ENCODE peak calls at places on chromosomes 7 and 10, in five cellular contexts. N is IMR-90, W is mesenchymal stem cell, B is H9, L is H1. H is an unnamed sample.

GRCh38 chr7:49790209-49790608 is 16.8 kb downstream of the VWC2 start:
- DNase-seq in N (no peak), W (no peak), B (no peak), L (no peak), H (no peak)

GRCh38 chr7:20506175-20506574 is 109.3 kb upstream of the ABCB5 start:
- DNase-seq in N (no peak), W (no peak), B (no peak), L (no peak), H (no peak)

GRCh38 chr10:123995461-123996131 is 97.8 kb downstream of the CHST15 start:
- DNase-seq in N (peak; percentile 66), W (peak; percentile 90), B (peak; percentile 91), L (peak; percentile 72), H (peak; percentile 35)

GRCh38 chr7:33886100-33886623 is 19.2 kb upstream of the BMPER start:
- DNase-seq in N (peak; percentile 35), W (peak; percentile 45), B (peak; percentile 87), L (no peak), H (no peak)

GRCh38 chr10:51860257-51860656 is 160.9 kb upstream of the CSTF2T start:
- DNase-seq in N (peak; percentile 39), W (peak; percentile 41), B (no peak), L (no peak), H (no peak)

GRCh38 chr7:157495177-157495553 is 158.4 kb downstream of the DNAJB6 start:
- DNase-seq in N (no peak), W (no peak), B (no peak), L (no peak), H (no peak)

GRCh38 chr7:40572810-40573470 is 438.1 kb downstream of the SUGCT start:
- DNase-seq in N (peak; percentile 93), W (peak; percentile 84), B (no peak), L (no peak), H (no peak)

GRCh38 chr7:28855538-28856217 is 102.5 kb downstream of the TRIL start:
- DNase-seq in N (peak; percentile 97), W (peak; percentile 87), B (no peak), L (no peak), H (no peak)

GRCh38 chr10:103547391-103547946 is 54.0 kb downstream of the NEURL1 start:
- DNase-seq in N (no peak), W (no peak), B (peak; percentile 24), L (no peak), H (no peak)

GRCh38 chr10:77188000-77188395 is 449.6 kb downstream of the KCNMA1 start:
- DNase-seq in N (no peak), W (no peak), B (no peak), L (no peak), H (no peak)

GRCh38 chr10:3482200-3482993 is 302.6 kb downstream of the KLF6 start:
- DNase-seq in N (peak; percentile 95), W (peak; percentile 97), B (no peak), L (no peak), H (peak; percentile 64)

GRCh38 chr7:115340828-115341227 is 418.9 kb downstream of the MDFIC start:
- DNase-seq in N (peak; percentile 94), W (peak; percentile 71), B (no peak), L (no peak), H (no peak)

GRCh38 chr10:128380946-128381345 is 254.7 kb upstream of the MKI67 start:
- DNase-seq in N (no peak), W (no peak), B (no peak), L (no peak), H (no peak)

GRCh38 chr10:91887075-91887899 is 22.0 kb downstream of the FGFBP3 start:
- DNase-seq in N (no peak), W (peak; percentile 69), B (peak; percentile 98), L (peak; percentile 89), H (peak; percentile 93)

GRCh38 chr10:131178956-131179355 is 132.6 kb downstream of the TCERG1L start:
- DNase-seq in N (no peak), W (no peak), B (no peak), L (no peak), H (no peak)

GRCh38 chr7:17546206-17546998 is 247.9 kb downstream of the AHR start:
- DNase-seq in N (peak; percentile 56), W (peak; percentile 92), B (no peak), L (no peak), H (no peak)

GRCh38 chr7:19377611-19378339 is 232.6 kb upstream of the FERD3L start:
- DNase-seq in N (peak; percentile 90), W (peak; percentile 72), B (no peak), L (no peak), H (no peak)

GRCh38 chr10:62819521-62819920 is 3.4 kb upstream of the EGR2 start:
- DNase-seq in N (no peak), W (no peak), B (no peak), L (no peak), H (no peak)

GRCh38 chr10:58823983-58824382 is 311.3 kb downstream of the BICC1 start:
- DNase-seq in N (no peak), W (no peak), B (no peak), L (no peak), H (no peak)

GRCh38 chr10:839550-840205 is 91.8 kb downstream of the LARP4B start:
- DNase-seq in N (no peak), W (no peak), B (no peak), L (no peak), H (no peak)

GRCh38 chr10:86247073-86247472 is 119.5 kb downstream of the GRID1 start:
- DNase-seq in N (no peak), W (no peak), B (no peak), L (no peak), H (no peak)

GRCh38 chr7:140215281-140215680 is 38.5 kb upstream of the KDM7A start:
- DNase-seq in N (no peak), W (no peak), B (no peak), L (no peak), H (no peak)

GRCh38 chr7:5408777-5409176 is 14.9 kb downstream of the TNRC18 start:
- DNase-seq in N (peak; percentile 77), W (peak; percentile 87), B (no peak), L (no peak), H (no peak)

GRCh38 chr10:69439813-69440506 is 11.3 kb upstream of the TSPAN15 start:
- DNase-seq in N (no peak), W (peak; percentile 87), B (peak; percentile 45), L (no peak), H (no peak)

GRCh38 chr10:17349009-17349349 is 105.4 kb downstream of the ST8SIA6 start:
- DNase-seq in N (no peak), W (no peak), B (no peak), L (no peak), H (no peak)

GRCh38 chr7:131633342-131633843 is 77.0 kb upstream of the PODXL start:
- DNase-seq in N (peak; percentile 74), W (peak; percentile 70), B (no peak), L (no peak), H (no peak)

GRCh38 chr7:137025469-137026175 is 157.2 kb downstream of the CHRM2 start:
- DNase-seq in N (peak; percentile 93), W (peak; percentile 74), B (no peak), L (no peak), H (no peak)

GRCh38 chr10:93462371-93462770 is 19.8 kb downstream of the MYOF start:
- DNase-seq in N (no peak), W (peak; percentile 33), B (no peak), L (no peak), H (no peak)

GRCh38 chr7:116769541-116769940 is 92.8 kb upstream of the CAPZA2 start:
- DNase-seq in N (no peak), W (no peak), B (no peak), L (no peak), H (no peak)

GRCh38 chr10:69879628-69880257 is 78.0 kb downstream of the COL13A1 start:
- DNase-seq in N (no peak), W (no peak), B (no peak), L (no peak), H (no peak)

GRCh38 chr7:55074008-55074499 is 55.2 kb downstream of the EGFR start:
- DNase-seq in N (peak; percentile 79), W (peak; percentile 78), B (peak; percentile 34), L (peak; percentile 43), H (no peak)
- H2AFZ ChIP-seq in N (peak overlapping the region; percentile 39), W (no peak overlapping the region), B (no peak overlapping the region), L (no peak overlapping the region), H (no peak overlapping the region)

DNA sequence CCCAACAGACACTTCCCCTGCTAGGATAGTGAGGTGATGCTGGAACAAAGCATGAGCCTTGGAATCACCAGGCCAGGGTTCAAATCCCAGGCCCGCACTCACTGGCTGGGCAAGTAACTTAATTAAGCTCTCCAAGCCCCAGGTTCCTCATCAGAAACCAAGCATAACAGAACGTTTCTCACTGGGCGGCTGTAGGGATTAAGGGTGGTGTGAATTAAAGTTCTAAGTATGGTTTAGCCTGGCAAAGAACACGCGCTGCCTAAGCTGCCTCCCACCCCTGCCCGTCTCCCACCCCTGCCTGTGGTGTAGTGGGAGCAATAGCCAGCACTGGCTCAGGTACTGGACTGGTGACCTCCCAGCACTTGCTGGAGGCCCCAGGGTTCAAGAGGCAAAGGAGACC is 5.6 kb downstream of the SLC4A2 start:
- DNase-seq in N (no peak), W (no peak), B (no peak), L (no peak), H (no peak)
- H4K8ac ChIP-seq in N (no peak overlapping the region), W (no peak overlapping the region), B (no peak overlapping the region), L (no peak overlapping the region), H (no peak overlapping the region)

GRCh38 chr7:52992479-52993195 is 42.8 kb upstream of the POM121L12 start:
- DNase-seq in N (no peak), W (peak; percentile 7), B (no peak), L (no peak), H (no peak)

GRCh38 chr7:52995676-52996075 is 39.8 kb upstream of the POM121L12 start:
- DNase-seq in N (no peak), W (no peak), B (no peak), L (no peak), H (no peak)
- H3K9me3 ChIP-seq in N (no peaks in the 10 kb centered on the region), W (peaks cover 14% of the 10 kb centered on the region), B (no peaks in the 10 kb centered on the region), L (no peaks in the 10 kb centered on the region), H (no peaks in the 10 kb centered on the region)

GRCh38 chr7:156096806-156097538 is 284.7 kb upstream of the SHH start:
- DNase-seq in N (no peak), W (no peak), B (no peak), L (no peak), H (no peak)

GRCh38 chr7:156094350-156095146 is 282.3 kb upstream of the SHH start:
- DNase-seq in N (no peak), W (no peak), B (no peak), L (no peak), H (no peak)

GRCh38 chr7:156099085-156099484 is 286.8 kb upstream of the SHH start:
- DNase-seq in N (no peak), W (no peak), B (no peak), L (no peak), H (no peak)

GRCh38 chr7:156092307-156092706 is 280.0 kb upstream of the SHH start:
- DNase-seq in N (no peak), W (no peak), B (no peak), L (no peak), H (no peak)

DNA sequence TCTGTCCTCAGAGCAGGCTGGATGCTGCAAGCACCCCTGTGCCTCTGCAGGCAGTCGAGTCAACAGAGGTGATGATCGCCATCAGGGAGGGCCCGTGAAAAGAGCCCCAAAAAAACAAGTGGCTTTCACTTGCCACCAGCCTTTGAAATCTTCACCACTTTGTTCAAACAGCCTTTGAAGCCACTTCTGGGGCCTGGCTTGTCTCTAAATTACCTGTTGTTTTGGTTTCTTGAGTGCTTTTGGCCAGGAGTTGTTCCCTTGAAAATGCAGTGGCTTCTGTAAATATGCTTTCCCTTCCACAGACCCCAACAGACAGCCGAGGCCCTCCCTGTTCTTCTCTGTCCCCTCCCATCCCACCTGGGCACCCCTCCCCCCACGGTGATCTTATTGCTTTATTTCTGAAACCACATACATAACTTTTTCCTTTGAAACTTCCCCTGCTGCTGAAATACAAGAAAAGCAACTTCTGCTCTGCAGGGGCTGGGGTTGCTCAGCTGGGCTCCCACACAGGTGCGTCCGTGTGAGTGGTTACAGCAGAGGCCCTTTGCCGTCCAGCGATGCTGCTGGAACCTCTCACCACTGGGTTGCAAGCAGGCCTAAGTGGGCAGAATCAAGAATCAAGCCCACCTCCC is 283.8 kb upstream of the SHH start:
- DNase-seq in N (no peak), W (no peak), B (no peak), L (no peak), H (no peak)
- H2AFZ ChIP-seq in N (peak overlapping the region; percentile 43), W (no peak overlapping the region), B (no peak overlapping the region), L (peak overlapping the region; percentile 52), H (no peak overlapping the region)